ENCODE peak calls at places on chromosomes 7 and 10, in ten cellular contexts. One of them, this sample, is unnamed.
A peak's percentile ranks its signal among the peaks of the same experiment; 100 is the strongest.

GRCh38 chr7:111168182-111168581 is 77.3 kb downstream of the LRRN3 start:
- DNase-seq in kidney epithelial cell: no peak
- DNase-seq in iris pigment epithelial cell: peak; percentile 33
- DNase-seq in GF-D8: no peak
- DNase-seq in stimulated activated CD4-positive, alpha-beta T cell treated with anti-CD3 and anti-CD28 coated beads, TNF-alpha, amount 100 ng/mL, for 24 hours: no peak
- DNase-seq in left kidney: peak; percentile 55
- DNase-seq in hepatic stellate cell: no peak
- DNase-seq in heart right ventricle: no peak
- DNase-seq in HS-5: no peak
- DNase-seq in transverse colon: no peak
- DNase-seq in this sample: no peak

GRCh38 chr10:59177031-59177861 is 803 bp downstream of the PHYHIPL start:
- DNase-seq in kidney epithelial cell: peak; percentile 25
- DNase-seq in iris pigment epithelial cell: peak; percentile 84
- DNase-seq in GF-D8: no peak
- DNase-seq in stimulated activated CD4-positive, alpha-beta T cell treated with anti-CD3 and anti-CD28 coated beads, TNF-alpha, amount 100 ng/mL, for 24 hours: no peak
- DNase-seq in left kidney: peak; percentile 90
- DNase-seq in hepatic stellate cell: peak; percentile 66
- DNase-seq in heart right ventricle: peak; percentile 10
- DNase-seq in HS-5: peak; percentile 65
- DNase-seq in transverse colon: no peak
- DNase-seq in this sample: peak; percentile 60

GRCh38 chr7:92961966-92962365 is 125.6 kb upstream of the CDK6 start:
- DNase-seq in kidney epithelial cell: no peak
- DNase-seq in iris pigment epithelial cell: no peak
- DNase-seq in GF-D8: no peak
- DNase-seq in stimulated activated CD4-positive, alpha-beta T cell treated with anti-CD3 and anti-CD28 coated beads, TNF-alpha, amount 100 ng/mL, for 24 hours: no peak
- DNase-seq in left kidney: no peak
- DNase-seq in hepatic stellate cell: no peak
- DNase-seq in heart right ventricle: no peak
- DNase-seq in HS-5: no peak
- DNase-seq in transverse colon: no peak
- DNase-seq in this sample: no peak

GRCh38 chr7:24732646-24733413 is 24.4 kb downstream of the GSDME start:
- DNase-seq in kidney epithelial cell: no peak
- DNase-seq in iris pigment epithelial cell: peak; percentile 81
- DNase-seq in GF-D8: no peak
- DNase-seq in stimulated activated CD4-positive, alpha-beta T cell treated with anti-CD3 and anti-CD28 coated beads, TNF-alpha, amount 100 ng/mL, for 24 hours: no peak
- DNase-seq in left kidney: no peak
- DNase-seq in hepatic stellate cell: no peak
- DNase-seq in heart right ventricle: no peak
- DNase-seq in HS-5: peak; percentile 62
- DNase-seq in transverse colon: no peak
- DNase-seq in this sample: no peak

GRCh38 chr10:124072541-124072940 is 20.9 kb downstream of the CHST15 start:
- DNase-seq in kidney epithelial cell: no peak
- DNase-seq in iris pigment epithelial cell: no peak
- DNase-seq in GF-D8: no peak
- DNase-seq in stimulated activated CD4-positive, alpha-beta T cell treated with anti-CD3 and anti-CD28 coated beads, TNF-alpha, amount 100 ng/mL, for 24 hours: no peak
- DNase-seq in left kidney: no peak
- DNase-seq in hepatic stellate cell: no peak
- DNase-seq in heart right ventricle: no peak
- DNase-seq in HS-5: no peak
- DNase-seq in transverse colon: no peak
- DNase-seq in this sample: no peak

GRCh38 chr7:115933463-115933862 is 97.1 kb downstream of the TFEC start:
- DNase-seq in kidney epithelial cell: no peak
- DNase-seq in iris pigment epithelial cell: no peak
- DNase-seq in GF-D8: no peak
- DNase-seq in stimulated activated CD4-positive, alpha-beta T cell treated with anti-CD3 and anti-CD28 coated beads, TNF-alpha, amount 100 ng/mL, for 24 hours: no peak
- DNase-seq in left kidney: no peak
- DNase-seq in hepatic stellate cell: no peak
- DNase-seq in heart right ventricle: no peak
- DNase-seq in HS-5: peak; percentile 31
- DNase-seq in transverse colon: no peak
- DNase-seq in this sample: no peak

GRCh38 chr10:103534621-103535498 is 41.4 kb downstream of the NEURL1 start:
- DNase-seq in kidney epithelial cell: no peak
- DNase-seq in iris pigment epithelial cell: no peak
- DNase-seq in GF-D8: no peak
- DNase-seq in stimulated activated CD4-positive, alpha-beta T cell treated with anti-CD3 and anti-CD28 coated beads, TNF-alpha, amount 100 ng/mL, for 24 hours: no peak
- DNase-seq in left kidney: no peak
- DNase-seq in hepatic stellate cell: no peak
- DNase-seq in heart right ventricle: no peak
- DNase-seq in HS-5: no peak
- DNase-seq in transverse colon: no peak
- DNase-seq in this sample: no peak

GRCh38 chr7:18754766-18755165 is 259.2 kb downstream of the HDAC9 start:
- DNase-seq in kidney epithelial cell: no peak
- DNase-seq in iris pigment epithelial cell: peak; percentile 55
- DNase-seq in GF-D8: no peak
- DNase-seq in stimulated activated CD4-positive, alpha-beta T cell treated with anti-CD3 and anti-CD28 coated beads, TNF-alpha, amount 100 ng/mL, for 24 hours: no peak
- DNase-seq in left kidney: no peak
- DNase-seq in hepatic stellate cell: no peak
- DNase-seq in heart right ventricle: no peak
- DNase-seq in HS-5: no peak
- DNase-seq in transverse colon: no peak
- DNase-seq in this sample: no peak

GRCh38 chr7:632831-633210 is 93.7 kb upstream of the DNAAF5 start:
- DNase-seq in kidney epithelial cell: no peak
- DNase-seq in iris pigment epithelial cell: no peak
- DNase-seq in GF-D8: no peak
- DNase-seq in stimulated activated CD4-positive, alpha-beta T cell treated with anti-CD3 and anti-CD28 coated beads, TNF-alpha, amount 100 ng/mL, for 24 hours: no peak
- DNase-seq in left kidney: no peak
- DNase-seq in hepatic stellate cell: no peak
- DNase-seq in heart right ventricle: no peak
- DNase-seq in HS-5: no peak
- DNase-seq in transverse colon: no peak
- DNase-seq in this sample: no peak

GRCh38 chr10:72803119-72803505 is 90.4 kb upstream of the OIT3 start:
- DNase-seq in kidney epithelial cell: no peak
- DNase-seq in iris pigment epithelial cell: peak; percentile 33
- DNase-seq in GF-D8: no peak
- DNase-seq in stimulated activated CD4-positive, alpha-beta T cell treated with anti-CD3 and anti-CD28 coated beads, TNF-alpha, amount 100 ng/mL, for 24 hours: no peak
- DNase-seq in left kidney: no peak
- DNase-seq in hepatic stellate cell: no peak
- DNase-seq in heart right ventricle: no peak
- DNase-seq in HS-5: no peak
- DNase-seq in transverse colon: no peak
- DNase-seq in this sample: no peak

GRCh38 chr7:84013616-84014240 is 180.9 kb downstream of the SEMA3A start:
- DNase-seq in kidney epithelial cell: no peak
- DNase-seq in iris pigment epithelial cell: no peak
- DNase-seq in GF-D8: no peak
- DNase-seq in stimulated activated CD4-positive, alpha-beta T cell treated with anti-CD3 and anti-CD28 coated beads, TNF-alpha, amount 100 ng/mL, for 24 hours: no peak
- DNase-seq in left kidney: no peak
- DNase-seq in hepatic stellate cell: no peak
- DNase-seq in heart right ventricle: no peak
- DNase-seq in HS-5: no peak
- DNase-seq in transverse colon: no peak
- DNase-seq in this sample: no peak

GRCh38 chr7:79912213-79912633 is 222.4 kb upstream of the GNAI1 start:
- DNase-seq in kidney epithelial cell: no peak
- DNase-seq in iris pigment epithelial cell: no peak
- DNase-seq in GF-D8: no peak
- DNase-seq in stimulated activated CD4-positive, alpha-beta T cell treated with anti-CD3 and anti-CD28 coated beads, TNF-alpha, amount 100 ng/mL, for 24 hours: no peak
- DNase-seq in left kidney: no peak
- DNase-seq in hepatic stellate cell: no peak
- DNase-seq in heart right ventricle: no peak
- DNase-seq in HS-5: no peak
- DNase-seq in transverse colon: no peak
- DNase-seq in this sample: no peak

GRCh38 chr7:112399501-112399900 is 50.8 kb upstream of the IFRD1 start:
- DNase-seq in kidney epithelial cell: no peak
- DNase-seq in iris pigment epithelial cell: peak; percentile 59
- DNase-seq in GF-D8: no peak
- DNase-seq in stimulated activated CD4-positive, alpha-beta T cell treated with anti-CD3 and anti-CD28 coated beads, TNF-alpha, amount 100 ng/mL, for 24 hours: no peak
- DNase-seq in left kidney: no peak
- DNase-seq in hepatic stellate cell: no peak
- DNase-seq in heart right ventricle: no peak
- DNase-seq in HS-5: no peak
- DNase-seq in transverse colon: no peak
- DNase-seq in this sample: no peak

GRCh38 chr7:159147246-159147645 is 2.6 kb upstream of the VIPR2 start:
- DNase-seq in kidney epithelial cell: no peak
- DNase-seq in iris pigment epithelial cell: no peak
- DNase-seq in GF-D8: no peak
- DNase-seq in stimulated activated CD4-positive, alpha-beta T cell treated with anti-CD3 and anti-CD28 coated beads, TNF-alpha, amount 100 ng/mL, for 24 hours: no peak
- DNase-seq in left kidney: peak; percentile 24
- DNase-seq in hepatic stellate cell: no peak
- DNase-seq in heart right ventricle: no peak
- DNase-seq in HS-5: no peak
- DNase-seq in transverse colon: no peak
- DNase-seq in this sample: no peak

GRCh38 chr10:115092555-115093285 is 445 bp upstream of the ATRNL1 start:
- DNase-seq in kidney epithelial cell: no peak
- DNase-seq in iris pigment epithelial cell: peak; percentile 47
- DNase-seq in GF-D8: no peak
- DNase-seq in stimulated activated CD4-positive, alpha-beta T cell treated with anti-CD3 and anti-CD28 coated beads, TNF-alpha, amount 100 ng/mL, for 24 hours: no peak
- DNase-seq in left kidney: peak; percentile 90
- DNase-seq in hepatic stellate cell: peak; percentile 41
- DNase-seq in heart right ventricle: peak; percentile 17
- DNase-seq in HS-5: no peak
- DNase-seq in transverse colon: peak; percentile 14
- DNase-seq in this sample: no peak

GRCh38 chr10:62847433-62847832 is 31.3 kb upstream of the EGR2 start:
- DNase-seq in kidney epithelial cell: no peak
- DNase-seq in iris pigment epithelial cell: no peak
- DNase-seq in GF-D8: no peak
- DNase-seq in stimulated activated CD4-positive, alpha-beta T cell treated with anti-CD3 and anti-CD28 coated beads, TNF-alpha, amount 100 ng/mL, for 24 hours: no peak
- DNase-seq in left kidney: no peak
- DNase-seq in hepatic stellate cell: no peak
- DNase-seq in heart right ventricle: no peak
- DNase-seq in HS-5: no peak
- DNase-seq in transverse colon: no peak
- DNase-seq in this sample: no peak

GRCh38 chr10:91521444-91521843 is 111.3 kb downstream of the HECTD2 start:
- DNase-seq in kidney epithelial cell: no peak
- DNase-seq in iris pigment epithelial cell: peak; percentile 66
- DNase-seq in GF-D8: no peak
- DNase-seq in stimulated activated CD4-positive, alpha-beta T cell treated with anti-CD3 and anti-CD28 coated beads, TNF-alpha, amount 100 ng/mL, for 24 hours: no peak
- DNase-seq in left kidney: no peak
- DNase-seq in hepatic stellate cell: no peak
- DNase-seq in heart right ventricle: no peak
- DNase-seq in HS-5: no peak
- DNase-seq in transverse colon: no peak
- DNase-seq in this sample: no peak

GRCh38 chr7:158650821-158651225 is 53.8 kb downstream of the NCAPG2 start:
- DNase-seq in kidney epithelial cell: no peak
- DNase-seq in iris pigment epithelial cell: peak; percentile 86
- DNase-seq in GF-D8: no peak
- DNase-seq in stimulated activated CD4-positive, alpha-beta T cell treated with anti-CD3 and anti-CD28 coated beads, TNF-alpha, amount 100 ng/mL, for 24 hours: no peak
- DNase-seq in left kidney: no peak
- DNase-seq in hepatic stellate cell: peak; percentile 92
- DNase-seq in heart right ventricle: no peak
- DNase-seq in HS-5: peak; percentile 26
- DNase-seq in transverse colon: no peak
- DNase-seq in this sample: peak; percentile 58

GRCh38 chr7:55523366-55523765 is 48.9 kb downstream of the VOPP1 start:
- DNase-seq in kidney epithelial cell: no peak
- DNase-seq in iris pigment epithelial cell: peak; percentile 23
- DNase-seq in GF-D8: no peak
- DNase-seq in stimulated activated CD4-positive, alpha-beta T cell treated with anti-CD3 and anti-CD28 coated beads, TNF-alpha, amount 100 ng/mL, for 24 hours: no peak
- DNase-seq in left kidney: no peak
- DNase-seq in hepatic stellate cell: no peak
- DNase-seq in heart right ventricle: no peak
- DNase-seq in HS-5: no peak
- DNase-seq in transverse colon: no peak
- DNase-seq in this sample: no peak

GRCh38 chr10:21134645-21135395 is 237.7 kb upstream of the NEBL start:
- DNase-seq in kidney epithelial cell: peak; percentile 10
- DNase-seq in iris pigment epithelial cell: peak; percentile 55
- DNase-seq in GF-D8: no peak
- DNase-seq in stimulated activated CD4-positive, alpha-beta T cell treated with anti-CD3 and anti-CD28 coated beads, TNF-alpha, amount 100 ng/mL, for 24 hours: no peak
- DNase-seq in left kidney: peak; percentile 80
- DNase-seq in hepatic stellate cell: no peak
- DNase-seq in heart right ventricle: no peak
- DNase-seq in HS-5: no peak
- DNase-seq in transverse colon: no peak
- DNase-seq in this sample: no peak

GRCh38 chr7:87060288-87060537 is 759 bp upstream of the ELAPOR2 start:
- DNase-seq in kidney epithelial cell: no peak
- DNase-seq in iris pigment epithelial cell: no peak
- DNase-seq in GF-D8: no peak
- DNase-seq in stimulated activated CD4-positive, alpha-beta T cell treated with anti-CD3 and anti-CD28 coated beads, TNF-alpha, amount 100 ng/mL, for 24 hours: no peak
- DNase-seq in left kidney: no peak
- DNase-seq in hepatic stellate cell: no peak
- DNase-seq in heart right ventricle: no peak
- DNase-seq in HS-5: no peak
- DNase-seq in transverse colon: no peak
- DNase-seq in this sample: no peak

GRCh38 chr7:134686782-134687181 is 40.1 kb downstream of the BPGM start:
- DNase-seq in kidney epithelial cell: no peak
- DNase-seq in iris pigment epithelial cell: peak; percentile 34
- DNase-seq in GF-D8: no peak
- DNase-seq in stimulated activated CD4-positive, alpha-beta T cell treated with anti-CD3 and anti-CD28 coated beads, TNF-alpha, amount 100 ng/mL, for 24 hours: no peak
- DNase-seq in left kidney: peak; percentile 33
- DNase-seq in hepatic stellate cell: no peak
- DNase-seq in heart right ventricle: no peak
- DNase-seq in HS-5: no peak
- DNase-seq in transverse colon: no peak
- DNase-seq in this sample: no peak

GRCh38 chr10:68235591-68235990 is 3.7 kb upstream of the ATOH7 start:
- DNase-seq in kidney epithelial cell: no peak
- DNase-seq in iris pigment epithelial cell: no peak
- DNase-seq in GF-D8: no peak
- DNase-seq in stimulated activated CD4-positive, alpha-beta T cell treated with anti-CD3 and anti-CD28 coated beads, TNF-alpha, amount 100 ng/mL, for 24 hours: no peak
- DNase-seq in left kidney: no peak
- DNase-seq in hepatic stellate cell: no peak
- DNase-seq in heart right ventricle: no peak
- DNase-seq in HS-5: no peak
- DNase-seq in transverse colon: no peak
- DNase-seq in this sample: no peak

GRCh38 chr10:130179640-130180039 is 43.4 kb downstream of the GLRX3 start:
- DNase-seq in kidney epithelial cell: peak; percentile 26
- DNase-seq in iris pigment epithelial cell: peak; percentile 87
- DNase-seq in GF-D8: no peak
- DNase-seq in stimulated activated CD4-positive, alpha-beta T cell treated with anti-CD3 and anti-CD28 coated beads, TNF-alpha, amount 100 ng/mL, for 24 hours: peak; percentile 8
- DNase-seq in left kidney: peak; percentile 88
- DNase-seq in hepatic stellate cell: peak; percentile 46
- DNase-seq in heart right ventricle: peak; percentile 26
- DNase-seq in HS-5: peak; percentile 5
- DNase-seq in transverse colon: no peak
- DNase-seq in this sample: peak; percentile 42

GRCh38 chr10:79444243-79445119 is 943 bp downstream of the ZCCHC24 start:
- DNase-seq in kidney epithelial cell: no peak
- DNase-seq in iris pigment epithelial cell: peak; percentile 65
- DNase-seq in GF-D8: peak; percentile 45
- DNase-seq in stimulated activated CD4-positive, alpha-beta T cell treated with anti-CD3 and anti-CD28 coated beads, TNF-alpha, amount 100 ng/mL, for 24 hours: no peak
- DNase-seq in left kidney: peak; percentile 83
- DNase-seq in hepatic stellate cell: peak; percentile 88
- DNase-seq in heart right ventricle: peak; percentile 69
- DNase-seq in HS-5: no peak
- DNase-seq in transverse colon: peak; percentile 56
- DNase-seq in this sample: no peak